ENCODE peak calls at places on chromosomes 6 and 20, in ten cellular contexts. S is H9; N is B cell; K is CD8-positive, alpha-beta T cell; T is GM12864; J is fibroblast of villous mesenchyme; E is psoas muscle; H is coronary artery; Z is kidney epithelial cell; Y is ascending aorta. F is an unnamed sample.

GRCh38 chr6:169326067-169326799 is 72.6 kb upstream of the THBS2 start:
- DNase-seq in S (peak; percentile 70), N (no peak), K (no peak), T (no peak), J (peak; percentile 43), E (no peak), H (no peak), Z (no peak), Y (no peak), F (no peak)

GRCh38 chr6:149897015-149897697 is 757 bp downstream of the RAET1E start:
- DNase-seq in S (no peak), N (no peak), K (no peak), T (no peak), J (peak; percentile 87), E (peak; percentile 96), H (peak; percentile 94), Z (no peak), Y (peak; percentile 94), F (no peak)

GRCh38 chr20:62032606-62033368 is 32.9 kb downstream of the TAF4 start:
- DNase-seq in S (no peak), N (no peak), K (no peak), T (no peak), J (no peak), E (peak; percentile 55), H (no peak), Z (no peak), Y (no peak), F (no peak)

GRCh38 chr20:13723015-13723414 is 61.7 kb downstream of the ESF1 start:
- DNase-seq in S (no peak), N (no peak), K (no peak), T (no peak), J (peak; percentile 82), E (no peak), H (no peak), Z (no peak), Y (no peak), F (no peak)

GRCh38 chr20:54227241-54227640 is 19.4 kb downstream of the PFDN4 start:
- DNase-seq in S (no peak), N (no peak), K (no peak), T (no peak), J (no peak), E (no peak), H (no peak), Z (no peak), Y (no peak), F (no peak)

GRCh38 chr6:30889921-30890645 is 5.8 kb downstream of the DDR1 start:
- DNase-seq in S (peak; percentile 29), N (peak; percentile 27), K (no peak), T (no peak), J (no peak), E (no peak), H (no peak), Z (no peak), Y (peak; percentile 55), F (peak; percentile 19)

GRCh38 chr20:25695532-25696383 is 895 bp downstream of the ZNF337 start:
- DNase-seq in S (no peak), N (no peak), K (no peak), T (no peak), J (peak; percentile 17), E (no peak), H (no peak), Z (no peak), Y (no peak), F (peak; percentile 35)

GRCh38 chr6:50030777-50031562 is 9.2 kb upstream of the DEFB110 start:
- DNase-seq in S (peak; percentile 87), N (no peak), K (no peak), T (no peak), J (no peak), E (no peak), H (no peak), Z (no peak), Y (no peak), F (peak; percentile 10)

GRCh38 chr6:39357998-39358686 is 35.6 kb upstream of the KCNK16 start:
- DNase-seq in S (peak; percentile 14), N (no peak), K (no peak), T (no peak), J (peak; percentile 42), E (no peak), H (peak; percentile 64), Z (peak; percentile 23), Y (no peak), F (no peak)

GRCh38 chr20:17460119-17460518 is 71.1 kb downstream of the BFSP1 start:
- DNase-seq in S (no peak), N (no peak), K (no peak), T (no peak), J (no peak), E (no peak), H (no peak), Z (no peak), Y (no peak), F (no peak)

GRCh38 chr6:167968091-167968490 is 29.4 kb upstream of the KIF25 start:
- DNase-seq in S (peak; percentile 69), N (no peak), K (no peak), T (no peak), J (peak; percentile 7), E (no peak), H (no peak), Z (no peak), Y (no peak), F (no peak)

GRCh38 chr6:151063339-151063738 is 176.4 kb upstream of the AKAP12 start:
- DNase-seq in S (no peak), N (no peak), K (no peak), T (no peak), J (peak; percentile 63), E (no peak), H (no peak), Z (no peak), Y (no peak), F (no peak)

GRCh38 chr6:74057326-74057725 is 361.3 kb downstream of the CD109 start:
- DNase-seq in S (no peak), N (no peak), K (no peak), T (no peak), J (no peak), E (no peak), H (no peak), Z (no peak), Y (no peak), F (no peak)

GRCh38 chr6:124738496-124738895 is 223.7 kb upstream of the RNF217 start:
- DNase-seq in S (no peak), N (no peak), K (no peak), T (no peak), J (no peak), E (no peak), H (no peak), Z (no peak), Y (no peak), F (no peak)

GRCh38 chr6:161436106-161436876 is 162.4 kb upstream of the AGPAT4 start:
- DNase-seq in S (no peak), N (no peak), K (no peak), T (no peak), J (no peak), E (no peak), H (no peak), Z (no peak), Y (no peak), F (no peak)

GRCh38 chr6:52994789-52995078 is 350 bp downstream of the GSTA4 start:
- DNase-seq in S (no peak), N (peak; percentile 39), K (peak; percentile 27), T (no peak), J (no peak), E (peak; percentile 68), H (no peak), Z (no peak), Y (peak; percentile 70), F (no peak)

GRCh38 chr20:3901028-3901746 is 12.0 kb downstream of the PANK2 start:
- DNase-seq in S (no peak), N (no peak), K (no peak), T (no peak), J (peak; percentile 59), E (no peak), H (no peak), Z (no peak), Y (no peak), F (no peak)

GRCh38 chr20:19947611-19948264 is 69.4 kb upstream of the NAA20 start:
- DNase-seq in S (peak; percentile 73), N (no peak), K (no peak), T (peak; percentile 47), J (peak; percentile 88), E (no peak), H (no peak), Z (no peak), Y (no peak), F (peak; percentile 62)

GRCh38 chr6:435442-436307 is 44.1 kb downstream of the IRF4 start:
- DNase-seq in S (no peak), N (no peak), K (no peak), T (no peak), J (no peak), E (no peak), H (peak; percentile 47), Z (no peak), Y (no peak), F (no peak)

GRCh38 chr6:140105857-140106256 is 731.4 kb upstream of the CITED2 start:
- DNase-seq in S (peak; percentile 51), N (no peak), K (no peak), T (no peak), J (peak; percentile 25), E (no peak), H (no peak), Z (peak; percentile 2), Y (no peak), F (no peak)
- TF ChIP-seq CTCF in S (peak; percentile 62), N (no peak), K (no peak), T (peak; percentile 21), J (peak; percentile 40), E (peak; percentile 18), H (peak; percentile 19), Z (peak; percentile 30), Y (peak; percentile 35), F (no peak)

DNA sequence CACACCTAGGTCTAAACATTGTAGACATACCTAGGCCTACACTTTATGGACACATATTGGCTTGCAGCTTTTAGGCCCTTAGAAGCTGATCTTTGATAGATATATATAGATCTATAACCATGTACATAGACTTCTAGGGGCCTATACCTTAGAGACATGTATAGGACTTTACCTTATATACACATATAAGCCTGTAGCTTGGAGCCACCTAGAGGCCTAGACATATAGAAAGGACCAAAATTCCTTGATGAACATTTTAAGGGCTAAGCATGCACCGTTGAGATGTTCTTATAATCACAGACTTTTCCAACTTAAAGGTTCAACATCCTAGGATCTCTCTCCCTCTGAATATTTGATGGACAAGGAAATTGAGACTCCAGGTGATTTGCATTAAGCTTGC is 371.7 kb upstream of the SASH1 start:
- DNase-seq in S (no peak), N (no peak), K (no peak), T (no peak), J (peak; percentile 23), E (no peak), H (no peak), Z (no peak), Y (no peak), F (no peak)
- TF ChIP-seq CTCF in S (peak; percentile 55), N (no peak), K (no peak), T (no peak), J (peak; percentile 43), E (no peak), H (no peak), Z (no peak), Y (no peak), F (no peak)

GRCh38 chr6:2037230-2037926 is 208.0 kb downstream of the GMDS start:
- DNase-seq in S (no peak), N (no peak), K (no peak), T (no peak), J (no peak), E (no peak), H (no peak), Z (no peak), Y (no peak), F (no peak)
- TF ChIP-seq CTCF in S (peak; percentile 47), N (no peak), K (no peak), T (no peak), J (no peak), E (no peak), H (no peak), Z (peak; percentile 36), Y (peak; percentile 54), F (no peak)

GRCh38 chr6:17293395-17293794 is 12.2 kb downstream of the RBM24 start:
- DNase-seq in S (no peak), N (no peak), K (no peak), T (no peak), J (no peak), E (no peak), H (no peak), Z (no peak), Y (no peak), F (no peak)
- TF ChIP-seq CTCF in S (no peak), N (no peak), K (no peak), T (no peak), J (no peak), E (no peak), H (no peak), Z (no peak), Y (no peak), F (no peak)